ENCODE peak calls at places on chromosomes 4 and X, in six cellular contexts. H is GM04503, V is Calu3, O is foreskin fibroblast, L is EL, P is lung. G is an unnamed sample.

GRCh38 chrX:39753296-39753996 is 344.3 kb downstream of the BCOR start:
- DNase-seq in H (no peak), V (peak; percentile 65), O (no peak), L (peak; percentile 71), P (no peak), G (no peak)

GRCh38 chr4:17781072-17781830 is at the start of gene FAM184B:
- DNase-seq in H (no peak), V (peak; percentile 9), O (no peak), L (peak; percentile 20), P (no peak), G (peak; percentile 17)

GRCh38 chr4:175932116-175932515 is 120.1 kb upstream of the GPM6A start:
- DNase-seq in H (no peak), V (no peak), O (no peak), L (no peak), P (no peak), G (no peak)

GRCh38 chr4:25563071-25563564 is 92.5 kb upstream of the SLC34A2 start:
- DNase-seq in H (no peak), V (no peak), O (no peak), L (no peak), P (peak; percentile 74), G (no peak)

GRCh38 chr4:40197879-40198689 is 1.3 kb downstream of the RHOH start:
- DNase-seq in H (no peak), V (no peak), O (no peak), L (no peak), P (no peak), G (no peak)

GRCh38 chr4:124079174-124079780 is 633.3 kb downstream of the ANKRD50 start:
- DNase-seq in H (peak; percentile 64), V (no peak), O (peak; percentile 41), L (peak; percentile 61), P (no peak), G (no peak)

GRCh38 chr4:61517144-61517543 is 317.0 kb downstream of the ADGRL3 start:
- DNase-seq in H (no peak), V (no peak), O (no peak), L (no peak), P (no peak), G (no peak)

GRCh38 chr4:78612398-78613005 is 60.9 kb downstream of the ANXA3 start:
- DNase-seq in H (no peak), V (peak; percentile 17), O (peak; percentile 41), L (peak; percentile 51), P (no peak), G (no peak)

GRCh38 chr4:37604464-37604863 is 81.7 kb downstream of the RELL1 start:
- DNase-seq in H (no peak), V (no peak), O (peak; percentile 64), L (peak; percentile 48), P (no peak), G (no peak)

GRCh38 chrX:139680356-139680755 is 27.6 kb downstream of the MCF2 start:
- DNase-seq in H (no peak), V (no peak), O (no peak), L (no peak), P (no peak), G (no peak)

GRCh38 chr4:152209772-152210493 is 326.0 kb downstream of the FBXW7 start:
- DNase-seq in H (no peak), V (no peak), O (no peak), L (no peak), P (no peak), G (no peak)

GRCh38 chrX:18353931-18354368 is 538 bp downstream of the SCML2 start:
- DNase-seq in H (no peak), V (peak; percentile 17), O (no peak), L (no peak), P (no peak), G (peak; percentile 20)

GRCh38 chr4:124203613-124204284 is 508.8 kb downstream of the ANKRD50 start:
- DNase-seq in H (peak; percentile 22), V (no peak), O (peak; percentile 29), L (peak; percentile 80), P (no peak), G (no peak)

GRCh38 chr4:116358633-116359222 is 726.6 kb downstream of the TRAM1L1 start:
- DNase-seq in H (peak; percentile 11), V (peak; percentile 72), O (peak; percentile 20), L (peak; percentile 39), P (peak; percentile 76), G (peak; percentile 35)